ENCODE peak calls at places on chromosome 22, in four cellular contexts. Q is adrenal gland, S is HCT116, C is body of pancreas. V is an unnamed sample.

GRCh38 chr22:47294222-47294532 is 531.7 kb downstream of the TBC1D22A start:
- DNase-seq in C (no peak), Q (peak), S (no peak), V (no peak)

GRCh38 chr22:19756288-19757128 is 4.1 kb upstream of the TBX1 start:
- DNase-seq in C (peak), S (peak), Q (peak), V (peak)

GRCh38 chr22:39462443-39463147 is 5.8 kb downstream of the MGAT3 start:
- DNase-seq in S (no peak), C (no peak), Q (no peak), V (no peak)

GRCh38 chr22:24061124-24061684 is 50.1 kb downstream of the CABIN1 start:
- DNase-seq in C (no peak), Q (no peak), S (no peak), V (no peak)

GRCh38 chr22:36197065-36197440 is 4.6 kb downstream of the APOL4 start:
- DNase-seq in Q (no peak), C (peak), S (no peak), V (no peak)

GRCh38 chr22:49368976-49369725 is 458.5 kb downstream of the BRD1 start:
- DNase-seq in Q (peak), C (no peak), S (no peak), V (no peak)

GRCh38 chr22:22168190-22168940 is 76.2 kb upstream of the VPREB1 start:
- DNase-seq in S (peak), C (peak), Q (no peak), V (no peak)

GRCh38 chr22:49535126-49535525 is 292.5 kb downstream of the BRD1 start:
- DNase-seq in Q (no peak), C (peak), S (no peak), V (no peak)

GRCh38 chr22:22241554-22241898 is 3.1 kb upstream of the VPREB1 start:
- DNase-seq in Q (no peak), C (no peak), S (no peak), V (no peak)

DNA sequence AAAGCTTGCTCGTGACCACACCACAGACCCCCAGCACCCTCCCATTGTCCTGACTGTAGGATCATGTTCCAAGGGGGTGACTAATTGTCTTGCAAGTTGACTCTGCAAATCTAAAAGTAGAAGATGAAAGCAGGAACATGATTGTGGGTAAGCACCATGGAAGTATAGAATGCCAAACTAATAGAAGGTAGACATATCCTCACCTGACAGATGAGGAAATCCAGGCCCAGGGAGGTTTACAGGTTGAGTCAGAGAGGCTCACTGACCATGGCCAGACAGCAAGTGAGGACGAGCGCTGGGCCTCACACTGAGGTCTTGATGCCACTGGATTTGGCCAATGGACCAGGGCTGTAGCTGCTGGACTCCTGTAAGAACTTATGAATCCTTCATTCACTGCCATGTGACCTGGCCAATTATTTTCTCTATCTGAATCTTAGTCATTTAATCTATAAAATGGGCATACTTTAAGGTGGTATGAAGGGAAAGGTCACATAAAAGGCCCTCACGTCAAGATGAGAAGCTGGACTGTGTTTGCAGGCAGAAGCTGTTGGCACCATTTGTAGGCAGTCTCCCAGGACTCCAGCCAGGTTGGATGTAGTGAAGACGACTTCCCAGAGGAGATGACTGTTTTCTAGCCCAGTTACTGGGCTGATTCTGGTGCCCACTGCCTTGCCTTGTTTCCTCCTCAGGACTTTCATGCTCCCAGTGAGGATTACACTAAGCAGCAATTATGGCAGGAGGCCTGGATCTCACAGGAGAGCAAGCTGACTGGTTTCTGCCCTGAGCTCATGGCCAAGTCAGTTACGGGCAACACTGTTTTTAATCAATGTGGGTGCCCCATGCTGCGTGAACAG is 54.6 kb downstream of the GAB4 start:
- DNase-seq in S (no peak), Q (no peak), C (no peak), V (no peak)
- H3K27ac ChIP-seq in S (no peak), Q (no peak), C (no peak), V (no peak)

GRCh38 chr22:45970709-45971388 is 6.1 kb downstream of the WNT7B start:
- DNase-seq in C (no peak), S (no peak), Q (no peak), V (no peak)

GRCh38 chr22:45971389-45972028 is 5.5 kb downstream of the WNT7B start:
- DNase-seq in S (no peak), Q (no peak), C (no peak), V (no peak)

GRCh38 chr22:45974498-45974897 is 2.5 kb downstream of the WNT7B start:
- DNase-seq in C (no peak), Q (no peak), S (no peak), V (no peak)

GRCh38 chr22:45972091-45972867 is 4.7 kb downstream of the WNT7B start:
- DNase-seq in S (no peak), C (no peak), Q (no peak), V (peak)

DNA sequence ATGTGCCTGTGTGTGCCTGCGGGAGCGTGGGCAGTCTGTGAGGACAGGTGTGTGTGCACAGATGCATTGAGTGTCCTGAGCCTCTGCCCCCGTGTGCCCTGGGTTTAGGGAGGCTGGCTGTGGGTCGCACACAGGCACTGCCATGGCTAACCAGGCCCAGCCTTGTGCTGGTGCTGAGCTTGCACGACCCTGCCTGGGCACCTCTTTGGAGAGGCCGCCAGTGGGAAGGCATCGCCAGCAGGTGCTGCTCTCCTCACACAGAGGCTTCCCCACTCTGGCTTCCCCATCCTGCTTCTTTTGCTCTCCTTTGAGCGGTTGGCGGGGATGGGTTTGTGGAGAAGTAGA is 4.1 kb downstream of the WNT7B start:
- DNase-seq in C (no peak), S (no peak), Q (no peak), V (no peak)
- H3K4me3 ChIP-seq in C (no peak), S (no peak), Q (no peak), V (no peak)

GRCh38 chr22:46075764-46076531 is 74.4 kb upstream of the PPARA start:
- DNase-seq in S (no peak), C (peak), Q (peak), V (no peak)

GRCh38 chr22:46074771-46075551 is 75.4 kb upstream of the PPARA start:
- DNase-seq in Q (peak), S (no peak), C (peak), V (no peak)

GRCh38 chr22:46072981-46073682 is 77.2 kb upstream of the PPARA start:
- DNase-seq in S (no peak), Q (peak), C (no peak), V (no peak)

GRCh38 chr22:46072030-46072881 is 78.1 kb upstream of the PPARA start:
- DNase-seq in S (no peak), Q (peak), C (peak), V (no peak)

DNA sequence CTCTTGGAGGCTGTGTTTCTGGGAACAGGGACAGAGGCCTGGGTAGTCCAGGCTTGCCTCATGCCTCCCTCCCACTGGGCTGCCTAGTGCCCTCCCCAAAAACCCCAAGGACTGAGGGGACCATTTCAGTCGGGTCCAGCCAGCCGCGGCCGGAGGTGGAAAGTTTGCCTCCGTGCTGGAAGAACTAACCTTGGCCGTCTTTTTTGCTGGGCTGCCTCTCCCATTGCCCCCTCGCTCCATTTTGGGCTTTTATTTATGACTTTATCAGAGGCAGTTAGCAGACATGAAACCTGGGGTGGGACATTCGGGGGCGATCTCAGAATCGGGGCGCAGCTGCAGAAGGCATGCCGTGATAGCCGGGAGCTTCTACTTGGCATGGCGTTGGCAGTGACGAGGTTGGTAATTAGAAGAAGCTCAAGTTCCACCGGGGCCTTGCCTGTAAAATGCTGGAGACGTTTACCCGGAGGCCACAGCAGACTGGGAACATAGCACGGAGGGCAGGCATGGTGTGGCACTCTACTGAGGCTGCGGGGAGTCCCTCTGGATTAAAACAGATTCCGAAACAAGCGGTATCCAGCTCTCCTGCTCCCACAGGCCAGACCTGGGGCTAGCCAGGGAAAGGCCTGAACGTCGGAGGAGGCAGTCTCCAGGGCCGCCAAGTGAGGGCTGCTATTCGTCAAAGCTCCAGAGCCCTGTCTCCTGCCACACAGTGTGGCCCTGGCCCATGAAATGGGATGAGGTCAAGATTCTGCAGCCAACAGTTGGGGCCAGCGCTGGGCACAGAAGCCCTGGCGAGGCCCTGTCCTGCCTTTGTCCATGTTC is 76.4 kb upstream of the PPARA start:
- DNase-seq in C (peak), S (no peak), Q (peak), V (no peak)
- TF ChIP-seq POLR2A in C (no peak), S (no peak), Q (peak), V (no peak)

GRCh38 chr22:44028091-44028490 is 4.0 kb downstream of the PARVB start:
- DNase-seq in Q (no peak), S (no peak), C (no peak), V (no peak)

GRCh38 chr22:44024288-44024908 is at the start of gene PARVB:
- DNase-seq in C (no peak), S (no peak), Q (peak), V (no peak)

GRCh38 chr22:44026630-44027511 is 2.8 kb downstream of the PARVB start:
- DNase-seq in S (no peak), C (peak), Q (peak), V (peak)

GRCh38 chr22:44025171-44026065 is 1.3 kb downstream of the PARVB start:
- DNase-seq in S (no peak), C (no peak), Q (peak), V (no peak)

GRCh38 chr22:44026066-44026629 is 2.0 kb downstream of the PARVB start:
- DNase-seq in S (no peak), C (no peak), Q (no peak), V (no peak)
- H3K27ac ChIP-seq in S (no peak), C (peak), Q (peak), V (peak)

DNA sequence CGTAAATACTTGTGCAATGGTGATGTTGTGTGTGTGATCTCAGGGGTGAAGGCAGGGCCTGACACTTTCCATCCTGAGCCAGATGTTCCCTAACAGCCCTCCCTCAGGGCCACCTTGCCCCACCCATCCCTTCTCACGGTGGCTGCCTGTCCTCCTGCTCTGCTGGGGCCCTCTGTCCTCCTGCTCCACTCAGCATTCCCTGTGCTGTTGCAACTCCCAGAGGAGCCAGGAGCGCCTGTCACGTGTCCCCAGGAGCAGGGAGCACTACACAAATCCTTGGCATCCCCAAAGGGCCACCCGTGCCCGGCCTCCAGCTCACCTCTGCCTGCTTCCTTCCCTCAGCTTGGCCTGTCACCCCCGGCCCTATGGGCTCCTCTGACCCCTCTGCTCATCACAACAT is 10.2 kb upstream of the CSNK1E start:
- DNase-seq in C (no peak), S (no peak), Q (no peak), V (no peak)
- H3K4me3 ChIP-seq in C (no peak), S (no peak), Q (no peak), V (no peak)

GRCh38 chr22:37502342-37503182 is 16.4 kb upstream of the MFNG start:
- DNase-seq in C (peak), S (no peak), Q (peak), V (peak)
- TF ChIP-seq POLR2A in C (no peak), S (no peak), Q (no peak), V (peak)

V was measured in prostate gland.